ENCODE peak calls at places on chromosome 7, in four cellular contexts. N is amniotic stem cell, S is EL, Q is colonic mucosa. B is an unnamed sample.

GRCh38 chr7:45347804-45348203 is 190.2 kb downstream of the RAMP3 start:
- DNase-seq in N (peak), S (peak), Q (no peak), B (no peak)

GRCh38 chr7:36305226-36305625 is 84.4 kb upstream of the ANLN start:
- DNase-seq in N (no peak), S (no peak), Q (no peak), B (no peak)

GRCh38 chr7:11847336-11847735 is 15.3 kb upstream of the THSD7A start:
- DNase-seq in N (no peak), S (no peak), Q (no peak), B (no peak)

GRCh38 chr7:84949501-84949900 is 237.4 kb downstream of the SEMA3D start:
- DNase-seq in N (no peak), S (no peak), Q (no peak), B (no peak)

GRCh38 chr7:77327067-77327931 is 88.8 kb downstream of the GSAP start:
- DNase-seq in N (no peak), S (peak), Q (no peak), B (peak)

GRCh38 chr7:15566476-15566875 is 4.7 kb upstream of the AGMO start:
- DNase-seq in N (no peak), S (no peak), Q (no peak), B (no peak)

GRCh38 chr7:16431646-16432424 is 10.5 kb upstream of the CRPPA start:
- DNase-seq in N (no peak), S (peak), Q (peak), B (no peak)

GRCh38 chr7:157609932-157610640 is 273.3 kb downstream of the DNAJB6 start:
- DNase-seq in N (no peak), S (no peak), Q (no peak), B (no peak)

GRCh38 chr7:157994319-157994718 is 593.3 kb downstream of the PTPRN2 start:
- DNase-seq in N (no peak), S (no peak), Q (no peak), B (no peak)

GRCh38 chr7:63925626-63926460 is 72.8 kb upstream of the ZNF722 start:
- DNase-seq in N (no peak), S (no peak), Q (peak), B (peak)

GRCh38 chr7:80060218-80060806 is 74.3 kb upstream of the GNAI1 start:
- DNase-seq in N (peak), S (peak), Q (no peak), B (no peak)

GRCh38 chr7:30594055-30594539 is 581 bp upstream of the GARS1 start:
- DNase-seq in N (no peak), S (peak), Q (peak), B (no peak)

GRCh38 chr7:84142726-84143125 is 51.9 kb downstream of the SEMA3A start:
- DNase-seq in N (no peak), S (no peak), Q (no peak), B (no peak)

GRCh38 chr7:118080947-118081346 is 103.0 kb upstream of the LSM8 start:
- DNase-seq in N (no peak), S (peak), Q (peak), B (no peak)

GRCh38 chr7:122886357-122887081 is at the start of gene CADPS2:
- DNase-seq in N (peak), S (peak), Q (peak), B (no peak)

GRCh38 chr7:121515181-121515580 is 119.1 kb upstream of the FAM3C start:
- DNase-seq in N (no peak), S (no peak), Q (no peak), B (no peak)

GRCh38 chr7:84524714-84525694 is 330.4 kb upstream of the SEMA3A start:
- DNase-seq in N (no peak), S (peak), Q (no peak), B (no peak)